ENCODE peak calls at places on chromosomes 11 and 22, in five cellular contexts. L, E, A, B and M are unnamed samples.

GRCh38 chr11:506950-507726 is at the start of gene RNH1:
- DNase-seq in L (peak; percentile 99), B (peak; percentile 97), E (peak; percentile 97), A (peak; percentile 93), M (peak; percentile 80)

GRCh38 chr11:86244063-86244521 is 461 bp upstream of the EED start:
- DNase-seq in L (peak; percentile 78), A (peak; percentile 84), B (peak; percentile 80), E (peak; percentile 91), M (peak; percentile 59)

GRCh38 chr22:30610299-30610698 is 3.3 kb downstream of the TCN2 start:
- DNase-seq in E (no peak), A (no peak), L (no peak), B (peak; percentile 30), M (no peak)

GRCh38 chr22:43136255-43136654 is 6.9 kb downstream of the MCAT start:
- DNase-seq in L (no peak), A (peak; percentile 30), B (no peak), E (peak; percentile 25), M (no peak)

GRCh38 chr11:45470151-45471001 is 184.2 kb upstream of the SYT13 start:
- DNase-seq in A (no peak), E (no peak), B (no peak), L (no peak), M (peak; percentile 70)

GRCh38 chr11:83004855-83005556 is 66.7 kb downstream of the RAB30 start:
- DNase-seq in E (no peak), A (no peak), L (no peak), B (no peak), M (no peak)

GRCh38 chr11:47508595-47509555 is 44.1 kb downstream of the CELF1 start:
- DNase-seq in L (no peak), B (no peak), A (no peak), E (no peak), M (no peak)

GRCh38 chr22:17980013-17980510 is 44.3 kb downstream of the MICAL3 start:
- DNase-seq in L (no peak), E (no peak), A (no peak), B (no peak), M (no peak)

GRCh38 chr11:103069367-103069766 is 22.6 kb downstream of the DCUN1D5 start:
- DNase-seq in A (no peak), L (no peak), B (no peak), E (no peak), M (no peak)

GRCh38 chr11:103071008-103071407 is 21.0 kb downstream of the DCUN1D5 start:
- DNase-seq in B (no peak), E (no peak), A (no peak), L (no peak), M (no peak)

GRCh38 chr11:103067118-103067517 is 24.8 kb downstream of the DCUN1D5 start:
- DNase-seq in E (no peak), L (no peak), A (no peak), B (no peak), M (no peak)

DNA sequence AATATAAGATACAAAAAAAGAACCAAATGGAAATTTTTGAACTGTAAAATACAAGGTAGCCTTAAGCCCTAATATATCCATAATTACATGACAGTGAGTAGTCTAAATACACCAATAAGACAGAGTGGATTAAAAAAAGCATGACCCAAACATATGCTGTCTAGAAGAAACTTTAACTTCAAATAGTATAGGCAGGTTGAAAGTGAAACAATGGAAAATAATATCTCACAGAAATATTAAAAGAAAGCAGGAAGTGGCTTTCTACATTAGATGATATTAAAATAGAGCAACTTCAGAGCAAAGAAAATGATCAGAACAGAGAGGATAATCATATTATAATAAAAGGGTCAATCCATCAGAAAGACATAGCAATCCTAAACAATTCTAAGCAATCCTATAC is 21.8 kb downstream of the DCUN1D5 start:
- DNase-seq in L (no peak), B (no peak), E (no peak), A (no peak), M (no peak)
- H3K4me3 ChIP-seq in L (peak overlapping the region; percentile 7), B (no peak overlapping the region), E (no peak overlapping the region), A (no peak overlapping the region), M (no peak overlapping the region)

DNA sequence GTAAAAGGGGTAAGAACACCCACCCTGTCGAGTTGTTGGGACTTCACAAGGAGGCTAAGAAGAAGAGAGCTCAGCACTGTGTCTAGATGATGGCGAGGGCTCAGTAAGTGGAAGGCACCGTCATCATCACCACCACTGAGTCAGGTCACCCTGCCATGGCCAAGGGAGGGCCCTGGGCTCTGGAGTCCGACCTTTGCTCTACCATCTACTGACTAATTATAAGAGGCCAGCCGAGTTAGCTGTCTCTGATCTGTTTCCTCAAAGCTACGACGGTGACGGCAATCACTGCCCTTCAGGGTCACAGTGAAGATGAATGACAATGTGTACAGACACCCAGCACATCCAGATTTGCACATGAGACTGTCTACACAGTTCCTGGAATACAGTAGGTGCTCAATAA is 29.3 kb downstream of the KIAA0930 start:
- DNase-seq in E (no peak), L (no peak), A (no peak), B (no peak), M (no peak)
- H3K4me3 ChIP-seq in E (peak overlapping the region; percentile 56), L (no peak overlapping the region), A (no peak overlapping the region), B (peak overlapping the region; percentile 55), M (no peak overlapping the region)

DNA sequence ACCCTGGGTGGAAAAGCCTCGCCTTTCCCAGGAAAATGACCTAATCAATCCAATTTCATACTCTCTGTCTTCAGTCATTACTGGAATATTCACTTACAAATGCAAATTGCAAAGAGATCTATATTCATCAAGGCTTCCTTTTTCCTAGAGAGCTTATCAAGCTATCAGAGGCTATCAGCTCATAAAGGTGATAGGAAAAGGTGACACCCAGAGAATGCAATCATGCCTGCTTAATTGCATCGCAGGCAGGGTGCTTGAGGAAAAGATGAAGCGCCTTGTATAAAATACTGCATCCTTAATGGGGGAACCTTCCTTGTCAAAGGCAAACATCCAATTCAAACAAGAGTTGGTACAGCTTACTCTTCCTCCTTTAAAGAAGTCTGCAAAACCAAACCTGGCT is 59.7 kb downstream of the SHANK2 start:
- DNase-seq in A (no peak), L (no peak), B (no peak), E (no peak), M (no peak)
- H3K4me3 ChIP-seq in A (no peak overlapping the region), L (no peak overlapping the region), B (no peak overlapping the region), E (no peak overlapping the region), M (no peak overlapping the region)

DNA sequence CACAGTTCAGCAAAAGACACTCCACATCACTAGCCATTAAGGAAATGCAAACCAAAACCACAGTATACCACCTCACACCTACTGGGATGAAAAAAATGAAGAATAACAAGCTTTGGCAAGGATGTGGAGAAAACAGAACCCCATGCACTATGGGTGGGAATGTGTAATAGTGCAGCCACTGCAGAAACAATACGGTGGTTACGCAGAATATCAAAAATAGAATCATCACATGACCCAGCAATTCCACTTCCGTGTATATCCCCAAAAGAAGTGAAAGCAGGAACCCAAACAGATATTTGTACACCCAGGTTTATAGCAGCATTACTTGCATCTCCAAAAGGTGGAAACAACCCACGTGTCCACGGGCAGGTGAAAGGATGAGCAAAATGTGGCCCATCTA is 20.8 kb downstream of the CARS1 start:
- DNase-seq in E (no peak), L (no peak), B (no peak), A (no peak), M (no peak)
- H3K4me3 ChIP-seq in E (no peak overlapping the region), L (no peak overlapping the region), B (no peak overlapping the region), A (no peak overlapping the region), M (no peak overlapping the region)

GRCh38 chr22:36913431-36914382 is at the start of gene CSF2RB:
- DNase-seq in L (no peak), A (no peak), E (no peak), B (peak; percentile 28), M (no peak)
- H3K4me3 ChIP-seq in L (no peak within 1 kb of the TSS), A (no peak within 1 kb of the TSS), E (no peak within 1 kb of the TSS), B (no peak within 1 kb of the TSS), M (no peak within 1 kb of the TSS)